ENCODE peak calls at places on chromosomes 6 and 20, in nine cellular contexts. T is upper lobe of left lung; Z is tibial nerve; O is fibroblast of lung; S is CD4-positive, alpha-beta memory T cell; H is cardiac muscle cell; V is DND-41; B is IMR-90; Q is upper lobe of right lung. I is an unnamed sample.

GRCh38 chr20:62953839-62954703 is 1.6 kb downstream of the SLC17A9 start:
- DNase-seq in V (peak; percentile 92), O (peak; percentile 66), H (peak; percentile 85), Z (peak; percentile 65), Q (peak; percentile 89), T (peak; percentile 88), B (peak; percentile 54), S (peak; percentile 74), I (peak; percentile 56)

GRCh38 chr6:106608080-106608668 is 21.1 kb downstream of the RTN4IP1 start:
- DNase-seq in Z (peak; percentile 56), H (peak; percentile 65), O (peak; percentile 51), S (peak; percentile 36), V (peak; percentile 34), Q (no peak), T (no peak), B (peak; percentile 49), I (no peak)

GRCh38 chr20:561437-562231 is 18.0 kb upstream of the CSNK2A1 start:
- DNase-seq in V (peak; percentile 70), Z (peak; percentile 57), S (peak; percentile 15), B (peak; percentile 63), H (peak; percentile 74), T (peak; percentile 58), O (peak; percentile 42), Q (no peak), I (no peak)

GRCh38 chr20:35934050-35934449 is 20.3 kb downstream of the SCAND1 start:
- DNase-seq in B (no peak), V (no peak), T (no peak), S (no peak), Z (no peak), H (no peak), O (no peak), Q (no peak), I (no peak)

GRCh38 chr20:4710106-4710475 is 11.6 kb upstream of the PRND start:
- DNase-seq in S (no peak), Q (no peak), Z (no peak), V (no peak), O (no peak), H (no peak), T (no peak), B (no peak), I (no peak)

GRCh38 chr6:25014806-25015560 is 79.2 kb upstream of the RIPOR2 start:
- DNase-seq in V (no peak), H (peak; percentile 91), O (peak; percentile 80), Z (peak; percentile 52), B (peak; percentile 78), S (peak; percentile 78), Q (no peak), T (no peak), I (no peak)

GRCh38 chr20:57594092-57594911 is 25.9 kb downstream of the ZBP1 start:
- DNase-seq in B (peak; percentile 8), Z (peak; percentile 53), Q (peak; percentile 80), V (peak; percentile 43), H (peak; percentile 46), S (peak; percentile 41), O (peak; percentile 11), T (peak; percentile 36), I (no peak)

GRCh38 chr20:57231951-57232428 is 34.5 kb downstream of the BMP7 start:
- DNase-seq in O (no peak), T (no peak), Z (no peak), S (no peak), Q (no peak), V (no peak), H (no peak), B (no peak), I (no peak)

GRCh38 chr6:107315116-107315515 is 144.2 kb downstream of the PDSS2 start:
- DNase-seq in S (no peak), Z (no peak), V (no peak), H (no peak), O (no peak), T (no peak), Q (no peak), B (no peak), I (no peak)

GRCh38 chr20:51425347-51426106 is 117.0 kb downstream of the NFATC2 start:
- DNase-seq in O (no peak), V (no peak), T (no peak), S (peak; percentile 33), H (no peak), B (no peak), Z (no peak), Q (no peak), I (no peak)

GRCh38 chr6:146919017-146919416 is 285.2 kb upstream of the STXBP5 start:
- DNase-seq in S (no peak), Q (no peak), H (no peak), O (no peak), Z (no peak), V (no peak), B (no peak), T (no peak), I (no peak)

GRCh38 chr6:34110610-34111009 is 35.3 kb downstream of the GRM4 start:
- DNase-seq in Q (no peak), S (no peak), Z (no peak), V (no peak), T (no peak), O (no peak), B (no peak), H (no peak), I (no peak)

GRCh38 chr6:93183513-93183912 is 235.8 kb downstream of the EPHA7 start:
- DNase-seq in O (no peak), S (no peak), Z (no peak), V (no peak), B (no peak), Q (no peak), T (no peak), H (no peak), I (no peak)

GRCh38 chr20:23046431-23046830 is 3.0 kb downstream of the THBD start:
- DNase-seq in V (no peak), Q (no peak), O (no peak), B (no peak), H (no peak), Z (no peak), S (no peak), T (no peak), I (peak; percentile 52)
- H3K4me3 ChIP-seq in V (no peak overlapping the region), Q (peak overlapping the region; percentile 68), O (no peak overlapping the region), B (no peak overlapping the region), H (no peak overlapping the region), Z (no peak overlapping the region), S (no peak overlapping the region), T (peak overlapping the region; percentile 53), I (peak overlapping the region; percentile 78)

GRCh38 chr6:125943528-125944433 is 12.8 kb upstream of the HINT3 start:
- DNase-seq in T (no peak), S (no peak), O (no peak), H (no peak), Q (no peak), B (no peak), V (no peak), Z (no peak), I (no peak)
- H3K4me1 ChIP-seq in T (peaks cover 36% of the 10 kb centered on the region), S (no peaks in the 10 kb centered on the region), O (peaks cover 14% of the 10 kb centered on the region), H (peaks cover 21% of the 10 kb centered on the region), Q (peaks cover 35% of the 10 kb centered on the region), B (peaks cover 28% of the 10 kb centered on the region), V (no peaks in the 10 kb centered on the region), Z (no peaks in the 10 kb centered on the region), I (peaks cover 7% of the 10 kb centered on the region)

DNA sequence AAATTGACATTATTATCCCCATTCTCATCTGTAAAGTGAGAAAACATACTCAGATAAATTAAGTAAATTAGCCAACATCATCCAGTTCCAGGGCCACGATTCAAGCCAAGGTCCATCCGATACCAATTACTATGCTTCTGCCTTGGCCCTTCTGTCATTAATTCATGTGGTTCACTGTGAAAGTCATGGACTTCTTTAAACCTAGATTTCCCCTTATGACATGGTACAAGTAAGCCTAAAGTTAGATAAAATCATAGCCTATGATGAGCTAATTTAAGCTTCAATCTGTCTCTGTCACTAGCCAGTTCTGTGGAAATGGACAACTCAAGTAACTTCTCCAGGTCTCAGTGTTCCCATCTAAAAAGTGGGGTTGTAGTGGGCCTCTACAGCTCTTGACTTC is 225.5 kb upstream of the MARCKS start:
- DNase-seq in O (peak; percentile 13), Q (no peak), S (no peak), H (no peak), T (no peak), B (no peak), V (no peak), Z (no peak), I (no peak)
- H3K4me3 ChIP-seq in O (no peak overlapping the region), Q (no peak overlapping the region), S (no peak overlapping the region), H (no peak overlapping the region), T (no peak overlapping the region), B (no peak overlapping the region), V (no peak overlapping the region), Z (no peak overlapping the region), I (no peak overlapping the region)

GRCh38 chr6:109242029-109242428 is 140.2 kb downstream of the CD164 start:
- DNase-seq in S (no peak), T (no peak), B (no peak), Z (no peak), H (no peak), V (no peak), Q (no peak), O (no peak), I (no peak)

GRCh38 chr6:109240370-109241084 is 141.7 kb downstream of the CD164 start:
- DNase-seq in Q (no peak), V (no peak), Z (no peak), S (no peak), B (no peak), O (no peak), T (no peak), H (no peak), I (no peak)

GRCh38 chr6:109243863-109244825 is 138.1 kb downstream of the CD164 start:
- DNase-seq in H (no peak), S (no peak), Q (no peak), V (no peak), Z (no peak), T (no peak), B (no peak), O (no peak), I (no peak)

GRCh38 chr6:109241199-109241598 is 141.1 kb downstream of the CD164 start:
- DNase-seq in Q (no peak), T (no peak), S (no peak), B (no peak), H (peak; percentile 69), O (peak; percentile 28), V (no peak), Z (no peak), I (no peak)

GRCh38 chr6:109242923-109243322 is 139.3 kb downstream of the CD164 start:
- DNase-seq in B (no peak), V (no peak), H (no peak), S (no peak), Q (no peak), O (no peak), Z (no peak), T (no peak), I (no peak)
- H3K4me1 ChIP-seq in B (no peaks in the 10 kb centered on the region), V (no peaks in the 10 kb centered on the region), H (peaks cover 10% of the 10 kb centered on the region), S (no peaks in the 10 kb centered on the region), Q (no peaks in the 10 kb centered on the region), O (no peaks in the 10 kb centered on the region), Z (no peaks in the 10 kb centered on the region), T (peaks cover 14% of the 10 kb centered on the region), I (peaks cover 4% of the 10 kb centered on the region)

I was measured in ascending aorta.